ENCODE peak calls at places on chromosomes 2 and 18, in six cellular contexts. S, W, Y, G, M and V are unnamed samples.

GRCh38 chr2:212021947-212022346 is 516.7 kb downstream of the ERBB4 start:
- DNase-seq in S (no peak), W (no peak), Y (no peak), G (no peak), M (no peak), V (no peak)

GRCh38 chr2:133326651-133327397 is 241.4 kb downstream of the NCKAP5 start:
- DNase-seq in S (no peak), W (no peak), Y (no peak), G (no peak), M (no peak), V (no peak)

GRCh38 chr2:26018184-26018716 is 15.6 kb upstream of the RAB10 start:
- DNase-seq in S (no peak), W (peak), Y (peak), G (peak), M (no peak), V (no peak)

GRCh38 chr2:136005462-136006205 is 20.2 kb upstream of the DARS1 start:
- DNase-seq in S (no peak), W (no peak), Y (peak), G (peak), M (no peak), V (no peak)

GRCh38 chr2:86396304-86396785 is 44.8 kb upstream of the KDM3A start:
- DNase-seq in S (no peak), W (peak), Y (peak), G (peak), M (peak), V (peak)

GRCh38 chr2:163884416-163884815 is 148.6 kb upstream of the FIGN start:
- DNase-seq in S (no peak), W (peak), Y (peak), G (peak), M (no peak), V (no peak)

GRCh38 chr2:1990151-1990589 is 245.9 kb upstream of the PXDN start:
- DNase-seq in S (no peak), W (no peak), Y (no peak), G (peak), M (no peak), V (peak)

GRCh38 chr2:2750867-2751714 is 420.0 kb upstream of the MYT1L start:
- DNase-seq in S (no peak), W (no peak), Y (no peak), G (no peak), M (no peak), V (no peak)

GRCh38 chr2:12555012-12555645 is 161.6 kb upstream of the TRIB2 start:
- DNase-seq in S (no peak), W (no peak), Y (no peak), G (no peak), M (no peak), V (no peak)

GRCh38 chr18:7329036-7329435 is 98.1 kb downstream of the LRRC30 start:
- DNase-seq in S (no peak), W (no peak), Y (no peak), G (no peak), M (no peak), V (no peak)

GRCh38 chr2:8481463-8482009 is 200.3 kb upstream of the ID2 start:
- DNase-seq in S (no peak), W (no peak), Y (no peak), G (no peak), M (no peak), V (peak)

GRCh38 chr18:35526476-35527120 is 28.8 kb upstream of the INO80C start:
- DNase-seq in S (no peak), W (no peak), Y (no peak), G (peak), M (no peak), V (peak)

GRCh38 chr18:73842795-73843394 is 304.7 kb downstream of the FBXO15 start:
- DNase-seq in S (peak), W (peak), Y (peak), G (no peak), M (peak), V (peak)

GRCh38 chr2:61710711-61711110 is 143.1 kb downstream of the FAM161A start:
- DNase-seq in S (no peak), W (no peak), Y (no peak), G (no peak), M (no peak), V (no peak)

GRCh38 chr2:171391532-171391931 is 42.3 kb downstream of the METTL8 start:
- DNase-seq in S (no peak), W (no peak), Y (no peak), G (no peak), M (no peak), V (no peak)

GRCh38 chr18:23071285-23071684 is 64.0 kb upstream of the CABLES1 start:
- DNase-seq in S (no peak), W (peak), Y (no peak), G (peak), M (no peak), V (peak)

GRCh38 chr2:37561615-37562569 is 109.5 kb downstream of the CDC42EP3 start:
- DNase-seq in S (no peak), W (no peak), Y (peak), G (peak), M (no peak), V (no peak)

GRCh38 chr2:166372046-166372445 is 3.7 kb downstream of the SCN9A start:
- DNase-seq in S (no peak), W (no peak), Y (no peak), G (no peak), M (no peak), V (no peak)

GRCh38 chr2:43897492-43897891 is 58.7 kb downstream of the ABCG8 start:
- DNase-seq in S (no peak), W (no peak), Y (no peak), G (no peak), M (no peak), V (no peak)

GRCh38 chr2:236691799-236692167 is 122.2 kb downstream of the ACKR3 start:
- DNase-seq in S (no peak), W (no peak), Y (peak), G (no peak), M (no peak), V (no peak)

GRCh38 chr18:3323900-3324299 is 62.0 kb downstream of the MYL12B start:
- DNase-seq in S (no peak), W (no peak), Y (no peak), G (peak), M (no peak), V (peak)

GRCh38 chr18:59853380-59853779 is 46.4 kb upstream of the PMAIP1 start:
- DNase-seq in S (no peak), W (no peak), Y (no peak), G (no peak), M (no peak), V (no peak)

GRCh38 chr18:427005-427404 is 73.5 kb downstream of the COLEC12 start:
- DNase-seq in S (no peak), W (no peak), Y (no peak), G (no peak), M (no peak), V (no peak)

GRCh38 chr2:95260028-95261023 is 13.9 kb upstream of the PROM2 start:
- DNase-seq in S (no peak), W (no peak), Y (no peak), G (peak), M (no peak), V (no peak)

GRCh38 chr2:67260348-67261277 is 136.5 kb upstream of the ETAA1 start:
- DNase-seq in S (no peak), W (peak), Y (no peak), G (no peak), M (no peak), V (no peak)

GRCh38 chr2:156864753-156865152 is 392.8 kb upstream of the GALNT5 start:
- DNase-seq in S (no peak), W (no peak), Y (no peak), G (no peak), M (no peak), V (no peak)

GRCh38 chr2:8575011-8575750 is 106.7 kb upstream of the ID2 start:
- DNase-seq in S (no peak), W (no peak), Y (no peak), G (peak), M (no peak), V (peak)